ENCODE peak calls at places on chromosomes 4 and X, in four cellular contexts. One of them, this sample, is unnamed.

GRCh38 chr4:7877131-7877530 is 62.5 kb downstream of the AFAP1 start:
- DNase-seq in psoas muscle: no peak
- DNase-seq in brain microvascular endothelial cell: no peak
- DNase-seq in left ventricle myocardium inferior: no peak
- DNase-seq in this sample: no peak

GRCh38 chr4:68077737-68078136 is 51.9 kb downstream of the TMPRSS11F start:
- DNase-seq in psoas muscle: no peak
- DNase-seq in brain microvascular endothelial cell: no peak
- DNase-seq in left ventricle myocardium inferior: no peak
- DNase-seq in this sample: no peak

GRCh38 chrX:105191878-105192277 is 28.6 kb downstream of the TEX13A start:
- DNase-seq in psoas muscle: no peak
- DNase-seq in brain microvascular endothelial cell: peak; percentile 3
- DNase-seq in left ventricle myocardium inferior: no peak
- DNase-seq in this sample: no peak

GRCh38 chr4:1172971-1173757 is 781 bp upstream of the SPON2 start:
- DNase-seq in psoas muscle: peak; percentile 73
- DNase-seq in brain microvascular endothelial cell: no peak
- DNase-seq in left ventricle myocardium inferior: no peak
- DNase-seq in this sample: no peak

GRCh38 chrX:38561951-38562719 is 793 bp downstream of the TSPAN7 start:
- DNase-seq in psoas muscle: peak; percentile 62
- DNase-seq in brain microvascular endothelial cell: no peak
- DNase-seq in left ventricle myocardium inferior: peak; percentile 16
- DNase-seq in this sample: peak; percentile 66

GRCh38 chr4:13919021-13919441 is 291.5 kb upstream of the BOD1L1 start:
- DNase-seq in psoas muscle: peak; percentile 40
- DNase-seq in brain microvascular endothelial cell: peak; percentile 90
- DNase-seq in left ventricle myocardium inferior: no peak
- DNase-seq in this sample: no peak

GRCh38 chr4:54998991-54999390 is 126.4 kb downstream of the KDR start:
- DNase-seq in psoas muscle: no peak
- DNase-seq in brain microvascular endothelial cell: peak; percentile 26
- DNase-seq in left ventricle myocardium inferior: no peak
- DNase-seq in this sample: no peak

GRCh38 chr4:57147335-57148060 is 37.3 kb upstream of the IGFBP7 start:
- DNase-seq in psoas muscle: no peak
- DNase-seq in brain microvascular endothelial cell: peak; percentile 77
- DNase-seq in left ventricle myocardium inferior: no peak
- DNase-seq in this sample: no peak

GRCh38 chr4:182062936-182063335 is 180.3 kb upstream of the TENM3 start:
- DNase-seq in psoas muscle: no peak
- DNase-seq in brain microvascular endothelial cell: peak; percentile 18
- DNase-seq in left ventricle myocardium inferior: no peak
- DNase-seq in this sample: no peak

GRCh38 chr4:40199179-40199670 is 2.4 kb downstream of the RHOH start:
- DNase-seq in psoas muscle: no peak
- DNase-seq in brain microvascular endothelial cell: no peak
- DNase-seq in left ventricle myocardium inferior: no peak
- DNase-seq in this sample: no peak

GRCh38 chr4:136526517-136526916 is 1005.8 kb downstream of the PCDH18 start:
- DNase-seq in psoas muscle: no peak
- DNase-seq in brain microvascular endothelial cell: peak; percentile 8
- DNase-seq in left ventricle myocardium inferior: no peak
- DNase-seq in this sample: no peak

GRCh38 chrX:103517246-103517645 is 2.0 kb downstream of the RAB40A start:
- DNase-seq in psoas muscle: no peak
- DNase-seq in brain microvascular endothelial cell: peak; percentile 59
- DNase-seq in left ventricle myocardium inferior: no peak
- DNase-seq in this sample: no peak

GRCh38 chrX:104118765-104119164 is 6.4 kb downstream of the ZCCHC18 start:
- DNase-seq in psoas muscle: no peak
- DNase-seq in brain microvascular endothelial cell: no peak
- DNase-seq in left ventricle myocardium inferior: no peak
- DNase-seq in this sample: no peak

GRCh38 chr4:99917575-99917974 is 23.3 kb upstream of the LAMTOR3 start:
- DNase-seq in psoas muscle: no peak
- DNase-seq in brain microvascular endothelial cell: no peak
- DNase-seq in left ventricle myocardium inferior: no peak
- DNase-seq in this sample: no peak

GRCh38 chr4:99918656-99919055 is 24.4 kb upstream of the LAMTOR3 start:
- DNase-seq in psoas muscle: no peak
- DNase-seq in brain microvascular endothelial cell: no peak
- DNase-seq in left ventricle myocardium inferior: no peak
- DNase-seq in this sample: no peak

GRCh38 chr4:99915449-99915848 is 21.2 kb upstream of the LAMTOR3 start:
- DNase-seq in psoas muscle: no peak
- DNase-seq in brain microvascular endothelial cell: no peak
- DNase-seq in left ventricle myocardium inferior: no peak
- DNase-seq in this sample: no peak

GRCh38 chr4:99921174-99921573 is 25.2 kb downstream of the DNAJB14 start:
- DNase-seq in psoas muscle: no peak
- DNase-seq in brain microvascular endothelial cell: no peak
- DNase-seq in left ventricle myocardium inferior: no peak
- DNase-seq in this sample: no peak
- H3K36me3 ChIP-seq in psoas muscle: peaks cover 2% of the 10 kb centered on the region
- H3K36me3 ChIP-seq in brain microvascular endothelial cell: peaks cover 8% of the 10 kb centered on the region
- H3K36me3 ChIP-seq in left ventricle myocardium inferior: peaks cover 63% of the 10 kb centered on the region
- H3K36me3 ChIP-seq in this sample: peaks cover 8% of the 10 kb centered on the region

GRCh38 chr4:76458297-76458696 is 23.3 kb downstream of the SHROOM3 start:
- DNase-seq in psoas muscle: no peak
- DNase-seq in brain microvascular endothelial cell: no peak
- DNase-seq in left ventricle myocardium inferior: no peak
- DNase-seq in this sample: no peak

GRCh38 chr4:76463568-76463967 is 28.5 kb downstream of the SHROOM3 start:
- DNase-seq in psoas muscle: no peak
- DNase-seq in brain microvascular endothelial cell: no peak
- DNase-seq in left ventricle myocardium inferior: no peak
- DNase-seq in this sample: no peak

GRCh38 chr4:76457885-76458284 is 22.9 kb downstream of the SHROOM3 start:
- DNase-seq in psoas muscle: no peak
- DNase-seq in brain microvascular endothelial cell: peak; percentile 39
- DNase-seq in left ventricle myocardium inferior: no peak
- DNase-seq in this sample: no peak

GRCh38 chr4:76458829-76459228 is 23.8 kb downstream of the SHROOM3 start:
- DNase-seq in psoas muscle: no peak
- DNase-seq in brain microvascular endothelial cell: no peak
- DNase-seq in left ventricle myocardium inferior: no peak
- DNase-seq in this sample: no peak

DNA sequence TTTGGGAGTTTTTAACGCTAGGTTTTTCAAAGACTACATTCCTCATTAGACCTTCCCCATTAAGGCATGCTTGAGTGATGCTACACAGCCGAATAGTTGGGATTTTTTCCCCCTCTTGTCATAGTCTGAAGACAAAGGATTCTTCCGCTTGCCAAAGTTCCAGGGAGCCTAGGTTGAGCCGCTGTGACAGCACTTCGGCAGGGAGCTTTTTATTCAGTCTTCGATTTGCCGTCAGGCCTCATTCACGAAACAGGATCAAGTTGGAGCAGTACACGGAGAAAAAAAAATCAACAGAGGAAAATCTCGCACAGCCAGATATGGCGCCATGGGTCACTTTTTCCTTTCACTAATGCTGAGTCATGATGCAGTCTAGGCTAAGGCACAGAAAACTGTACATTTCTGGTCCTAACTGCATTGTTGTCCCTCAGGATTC is 24.3 kb downstream of the SHROOM3 start:
- DNase-seq in psoas muscle: no peak
- DNase-seq in brain microvascular endothelial cell: peak; percentile 62
- DNase-seq in left ventricle myocardium inferior: no peak
- DNase-seq in this sample: no peak
- H3K27ac ChIP-seq in psoas muscle: no peak overlapping the region
- H3K27ac ChIP-seq in brain microvascular endothelial cell: peak overlapping the region; percentile 88
- H3K27ac ChIP-seq in left ventricle myocardium inferior: peak overlapping the region; percentile 4
- H3K27ac ChIP-seq in this sample: peak overlapping the region; percentile 61

DNA sequence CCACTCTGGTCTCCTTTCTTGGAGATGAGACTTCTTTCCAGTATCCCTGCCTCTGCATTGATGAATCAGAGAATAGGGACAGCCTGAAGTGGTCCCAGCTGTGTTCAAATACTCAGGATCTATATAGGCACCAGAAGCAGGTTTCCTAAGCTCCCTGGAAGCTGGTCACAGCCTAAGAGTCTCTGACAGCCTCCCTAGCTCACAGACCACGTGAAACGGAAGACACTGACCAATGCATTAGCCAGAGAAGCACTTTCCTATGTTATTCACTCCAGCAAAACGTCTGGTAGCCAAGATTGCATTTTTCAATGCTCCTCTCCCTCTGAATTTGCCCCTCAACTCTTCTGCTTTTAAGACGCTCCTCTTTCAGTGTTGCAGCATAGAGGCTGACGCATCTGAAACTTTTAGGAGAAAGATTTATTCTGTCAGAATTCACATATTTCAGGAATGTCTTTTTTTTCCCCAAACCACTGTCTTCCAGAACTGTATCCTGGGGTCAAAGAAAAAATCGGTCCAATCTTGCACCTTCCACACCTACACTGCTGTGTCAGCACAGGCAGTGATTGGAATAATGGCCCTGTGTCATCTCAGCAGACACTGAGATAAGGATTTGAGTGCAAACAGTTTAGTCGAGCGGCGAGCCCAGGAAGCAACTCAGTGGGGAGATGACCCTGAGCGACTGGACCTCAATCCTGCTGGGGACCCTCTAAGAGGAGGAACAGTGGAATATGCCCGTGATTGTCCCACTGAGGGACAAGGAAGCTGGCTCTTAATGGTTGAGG is 109.4 kb downstream of the SMIM20 start:
- DNase-seq in psoas muscle: no peak
- DNase-seq in brain microvascular endothelial cell: no peak
- DNase-seq in left ventricle myocardium inferior: no peak
- DNase-seq in this sample: no peak
- H3K36me3 ChIP-seq in psoas muscle: no peaks in the 10 kb centered on the region
- H3K36me3 ChIP-seq in brain microvascular endothelial cell: no peaks in the 10 kb centered on the region
- H3K36me3 ChIP-seq in left ventricle myocardium inferior: no peaks in the 10 kb centered on the region
- H3K36me3 ChIP-seq in this sample: no peaks in the 10 kb centered on the region

GRCh38 chr4:30641345-30641744 is 78.8 kb upstream of the PCDH7 start:
- DNase-seq in psoas muscle: no peak
- DNase-seq in brain microvascular endothelial cell: no peak
- DNase-seq in left ventricle myocardium inferior: no peak
- DNase-seq in this sample: no peak
- H3K27ac ChIP-seq in psoas muscle: no peak overlapping the region
- H3K27ac ChIP-seq in brain microvascular endothelial cell: no peak overlapping the region
- H3K27ac ChIP-seq in left ventricle myocardium inferior: no peak overlapping the region
- H3K27ac ChIP-seq in this sample: no peak overlapping the region

DNA sequence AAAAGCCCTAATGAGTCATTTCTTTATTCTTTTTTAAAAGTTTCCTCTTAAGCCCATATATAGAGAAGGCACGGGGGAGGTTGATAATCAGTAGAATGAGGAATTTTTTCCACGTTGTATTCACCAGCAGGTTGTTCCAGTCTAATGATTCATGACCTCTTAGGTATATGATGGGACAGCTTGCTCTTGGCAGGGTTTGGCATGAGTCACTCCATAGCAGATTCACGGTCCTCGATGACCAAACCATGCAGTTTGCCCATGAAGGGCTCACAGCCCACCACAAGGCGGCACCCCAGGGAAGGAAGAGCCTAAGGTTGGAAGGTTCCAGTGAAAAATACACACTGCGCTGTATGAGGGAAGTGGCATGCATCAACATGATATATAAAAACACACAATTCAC is 623.8 kb upstream of the DIPK2B start:
- DNase-seq in psoas muscle: no peak
- DNase-seq in brain microvascular endothelial cell: peak; percentile 91
- DNase-seq in left ventricle myocardium inferior: no peak
- DNase-seq in this sample: no peak
- H3K36me3 ChIP-seq in psoas muscle: no peaks in the 10 kb centered on the region
- H3K36me3 ChIP-seq in brain microvascular endothelial cell: no peaks in the 10 kb centered on the region
- H3K36me3 ChIP-seq in left ventricle myocardium inferior: no peaks in the 10 kb centered on the region
- H3K36me3 ChIP-seq in this sample: no peaks in the 10 kb centered on the region

GRCh38 chr4:145541266-145541770 is 59.7 kb downstream of the SMAD1 start:
- DNase-seq in psoas muscle: no peak
- DNase-seq in brain microvascular endothelial cell: no peak
- DNase-seq in left ventricle myocardium inferior: no peak
- DNase-seq in this sample: no peak
- H3K27ac ChIP-seq in psoas muscle: peak overlapping the region; percentile 3
- H3K27ac ChIP-seq in brain microvascular endothelial cell: no peak overlapping the region
- H3K27ac ChIP-seq in left ventricle myocardium inferior: peak overlapping the region; percentile 57
- H3K27ac ChIP-seq in this sample: no peak overlapping the region

GRCh38 chr4:41644288-41644914 is 104.1 kb downstream of the PHOX2B start:
- DNase-seq in psoas muscle: peak; percentile 88
- DNase-seq in brain microvascular endothelial cell: peak; percentile 14
- DNase-seq in left ventricle myocardium inferior: peak; percentile 77
- DNase-seq in this sample: peak; percentile 86

GRCh38 chr4:41644915-41645295 is 103.6 kb downstream of the PHOX2B start:
- DNase-seq in psoas muscle: no peak
- DNase-seq in brain microvascular endothelial cell: no peak
- DNase-seq in left ventricle myocardium inferior: no peak
- DNase-seq in this sample: no peak

GRCh38 chr4:41647368-41647767 is 101.2 kb downstream of the PHOX2B start:
- DNase-seq in psoas muscle: no peak
- DNase-seq in brain microvascular endothelial cell: no peak
- DNase-seq in left ventricle myocardium inferior: no peak
- DNase-seq in this sample: no peak

GRCh38 chr4:41645716-41646115 is 102.8 kb downstream of the PHOX2B start:
- DNase-seq in psoas muscle: no peak
- DNase-seq in brain microvascular endothelial cell: no peak
- DNase-seq in left ventricle myocardium inferior: no peak
- DNase-seq in this sample: no peak

DNA sequence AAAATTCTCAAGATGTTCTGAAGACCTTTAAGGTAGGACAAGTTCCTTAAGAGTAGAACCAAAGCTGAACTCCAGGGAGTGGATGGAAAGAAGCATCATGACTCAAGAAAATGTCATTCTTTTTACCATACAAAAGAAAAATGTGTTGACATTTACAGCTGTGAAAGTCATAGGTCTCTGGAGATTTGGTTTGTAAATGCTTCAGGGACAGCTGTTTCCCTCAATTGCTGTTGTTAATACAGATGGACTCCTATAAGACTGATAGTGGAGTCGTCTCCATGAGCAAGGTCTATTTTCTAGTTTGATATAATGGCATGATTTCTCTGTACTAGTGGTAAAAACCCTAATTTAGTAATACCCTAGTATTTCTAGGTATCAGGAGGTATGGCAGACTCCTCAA is 101.7 kb downstream of the PHOX2B start:
- DNase-seq in psoas muscle: no peak
- DNase-seq in brain microvascular endothelial cell: no peak
- DNase-seq in left ventricle myocardium inferior: no peak
- DNase-seq in this sample: no peak
- H3K36me3 ChIP-seq in psoas muscle: peaks cover 4% of the 10 kb centered on the region
- H3K36me3 ChIP-seq in brain microvascular endothelial cell: no peaks in the 10 kb centered on the region
- H3K36me3 ChIP-seq in left ventricle myocardium inferior: peaks cover 63% of the 10 kb centered on the region
- H3K36me3 ChIP-seq in this sample: peaks cover 7% of the 10 kb centered on the region

GRCh38 chrX:153900806-153901752 is 3.4 kb upstream of the AVPR2 start:
- DNase-seq in psoas muscle: peak; percentile 74
- DNase-seq in brain microvascular endothelial cell: peak; percentile 75
- DNase-seq in left ventricle myocardium inferior: peak; percentile 39
- DNase-seq in this sample: no peak
- H3K27ac ChIP-seq in psoas muscle: no peak overlapping the region
- H3K27ac ChIP-seq in brain microvascular endothelial cell: no peak overlapping the region
- H3K27ac ChIP-seq in left ventricle myocardium inferior: peak overlapping the region; percentile 46
- H3K27ac ChIP-seq in this sample: peak overlapping the region; percentile 3